ENCODE peak calls at places on chromosomes 7 and 10, in six cellular contexts. X, L, C, D, Q and N are unnamed samples. For H3K4me1, the result is how much of the 10 kb centered on the place peaks cover.

GRCh38 chr7:151310578-151310977 is 31.0 kb upstream of the NUB1 start:
- DNase-seq in X (peak), L (peak), C (no peak), D (no peak), Q (no peak), N (no peak)

GRCh38 chr10:55470840-55471239 is 669.8 kb upstream of the PCDH15 start:
- DNase-seq in X (no peak), L (no peak), C (no peak), D (no peak), Q (no peak), N (no peak)

GRCh38 chr10:35379226-35380137 is 43.2 kb downstream of the CCNY start:
- DNase-seq in X (peak), L (no peak), C (no peak), D (no peak), Q (no peak), N (no peak)

GRCh38 chr7:157831901-157832810 is 495.4 kb downstream of the DNAJB6 start:
- DNase-seq in X (no peak), L (no peak), C (no peak), D (no peak), Q (peak), N (peak)

GRCh38 chr10:56349611-56350010 is 11.4 kb downstream of the ZWINT start:
- DNase-seq in X (no peak), L (no peak), C (no peak), D (no peak), Q (no peak), N (no peak)

GRCh38 chr10:29392376-29393021 is 103.6 kb downstream of the LYZL1 start:
- DNase-seq in X (peak), L (peak), C (no peak), D (peak), Q (no peak), N (no peak)

GRCh38 chr7:68148440-68148839 is 1151.8 kb downstream of the TYW1 start:
- DNase-seq in X (no peak), L (peak), C (no peak), D (no peak), Q (no peak), N (no peak)

GRCh38 chr7:48035967-48036478 is 680 bp downstream of the C7orf57 start:
- DNase-seq in X (peak), L (peak), C (no peak), D (peak), Q (peak), N (no peak)

GRCh38 chr7:114083714-114084113 is 164.9 kb upstream of the PPP1R3A start:
- DNase-seq in X (no peak), L (peak), C (no peak), D (peak), Q (no peak), N (no peak)

GRCh38 chr10:79446451-79447020 is 1.1 kb upstream of the ZCCHC24 start:
- DNase-seq in X (no peak), L (peak), C (peak), D (peak), Q (peak), N (no peak)

GRCh38 chr7:97373743-97374142 is 256.2 kb downstream of the SDHAF3 start:
- DNase-seq in X (no peak), L (no peak), C (no peak), D (no peak), Q (no peak), N (no peak)

GRCh38 chr7:123557016-123557630 is 495 bp downstream of the NDUFA5 start:
- DNase-seq in X (peak), L (peak), C (no peak), D (no peak), Q (no peak), N (no peak)

GRCh38 chr10:132309466-132309865 is 1.7 kb upstream of the STK32C start:
- DNase-seq in X (no peak), L (no peak), C (no peak), D (no peak), Q (no peak), N (no peak)

GRCh38 chr7:43602271-43602670 is 19.4 kb downstream of the STK17A start:
- DNase-seq in X (no peak), L (no peak), C (no peak), D (no peak), Q (no peak), N (no peak)

GRCh38 chr7:22723642-22724041 is 3.4 kb upstream of the IL6 start:
- DNase-seq in X (no peak), L (no peak), C (no peak), D (no peak), Q (no peak), N (no peak)

GRCh38 chr10:78744521-78745090 is 324.2 kb upstream of the ZMIZ1 start:
- DNase-seq in X (no peak), L (no peak), C (no peak), D (no peak), Q (no peak), N (no peak)

GRCh38 chr7:17952387-17952786 is 12.1 kb upstream of the SNX13 start:
- DNase-seq in X (no peak), L (no peak), C (no peak), D (no peak), Q (no peak), N (no peak)

GRCh38 chr10:59126277-59126676 is 50.2 kb upstream of the PHYHIPL start:
- DNase-seq in X (no peak), L (peak), C (no peak), D (peak), Q (no peak), N (no peak)

DNA sequence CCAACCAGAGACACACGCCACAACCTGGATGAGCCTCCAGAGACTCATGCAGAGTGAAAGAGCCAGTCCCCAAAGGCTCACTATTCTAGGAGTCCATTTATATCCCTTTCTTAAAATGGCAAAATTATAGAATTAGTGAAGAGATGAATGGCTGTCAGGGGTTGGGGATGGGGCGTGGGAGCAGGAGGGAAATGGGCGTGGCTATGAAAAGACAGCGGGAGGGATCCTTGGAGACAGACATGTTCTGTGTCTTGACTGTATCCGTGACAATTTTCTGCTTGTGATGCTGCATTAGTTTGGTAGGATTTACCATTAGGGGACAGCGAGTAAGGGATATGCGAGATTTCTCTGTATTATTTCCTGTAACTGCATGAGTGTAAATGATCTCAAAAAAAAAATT is 33.0 kb downstream of the FAM53B start:
- DNase-seq in X (no peak), L (no peak), C (no peak), D (no peak), Q (no peak), N (no peak)
- H3K4me1 ChIP-seq in X (under half), L (under half), C (half or more), D (under half), Q (under half), N (under half)

DNA sequence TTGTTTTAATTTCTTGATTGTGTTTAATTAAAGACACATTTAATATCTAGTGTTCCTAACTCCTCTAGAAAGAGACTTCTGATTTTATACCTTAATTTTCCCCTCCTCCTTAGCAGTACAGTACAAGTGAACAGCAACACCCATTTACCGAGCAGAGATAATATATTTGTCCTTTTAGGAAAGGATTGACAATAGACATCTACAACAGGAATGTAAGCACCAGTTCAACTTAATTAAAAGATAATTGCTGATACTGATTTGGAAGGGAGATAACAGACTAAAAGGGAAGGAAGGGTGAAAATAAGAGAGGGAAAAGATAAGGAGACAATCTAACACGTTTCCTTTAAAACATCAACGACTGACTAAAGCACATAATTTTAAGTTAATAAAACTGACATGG is 119.3 kb downstream of the SRPK2 start:
- DNase-seq in X (no peak), L (no peak), C (no peak), D (no peak), Q (no peak), N (no peak)
- H3K4me3 ChIP-seq in X (peak), L (no peak), C (peak), D (peak), Q (peak), N (peak)

DNA sequence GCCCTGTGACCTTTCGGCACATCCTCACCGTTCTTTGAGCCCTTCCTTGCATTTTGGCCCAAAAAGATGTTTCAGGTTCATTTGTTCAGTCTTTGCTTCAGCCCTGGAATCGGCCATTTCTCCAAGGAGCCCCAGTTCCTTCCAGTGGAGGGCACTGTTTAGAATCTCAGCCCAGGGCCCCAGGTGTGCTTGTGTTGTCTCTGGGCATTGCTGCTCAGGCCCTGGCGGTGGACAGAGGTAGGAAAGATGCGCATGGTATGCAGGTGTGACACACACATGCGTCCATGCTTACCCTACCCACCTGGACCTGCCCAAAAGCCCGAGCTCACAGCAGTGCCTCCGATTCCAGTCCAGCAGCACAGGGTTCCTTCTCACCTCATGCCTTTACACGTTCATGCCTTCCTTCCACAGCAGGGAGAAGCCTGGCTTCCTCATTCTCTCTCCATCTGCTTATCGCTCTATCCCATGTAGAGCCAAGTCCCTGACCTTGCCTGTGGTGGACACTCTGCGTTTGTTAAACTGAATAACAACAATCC is 70.6 kb downstream of the LHPP start:
- DNase-seq in X (no peak), L (peak), C (no peak), D (no peak), Q (no peak), N (no peak)
- H3K4me1 ChIP-seq in X (under half), L (under half), C (under half), D (under half), Q (under half), N (under half)

DNA sequence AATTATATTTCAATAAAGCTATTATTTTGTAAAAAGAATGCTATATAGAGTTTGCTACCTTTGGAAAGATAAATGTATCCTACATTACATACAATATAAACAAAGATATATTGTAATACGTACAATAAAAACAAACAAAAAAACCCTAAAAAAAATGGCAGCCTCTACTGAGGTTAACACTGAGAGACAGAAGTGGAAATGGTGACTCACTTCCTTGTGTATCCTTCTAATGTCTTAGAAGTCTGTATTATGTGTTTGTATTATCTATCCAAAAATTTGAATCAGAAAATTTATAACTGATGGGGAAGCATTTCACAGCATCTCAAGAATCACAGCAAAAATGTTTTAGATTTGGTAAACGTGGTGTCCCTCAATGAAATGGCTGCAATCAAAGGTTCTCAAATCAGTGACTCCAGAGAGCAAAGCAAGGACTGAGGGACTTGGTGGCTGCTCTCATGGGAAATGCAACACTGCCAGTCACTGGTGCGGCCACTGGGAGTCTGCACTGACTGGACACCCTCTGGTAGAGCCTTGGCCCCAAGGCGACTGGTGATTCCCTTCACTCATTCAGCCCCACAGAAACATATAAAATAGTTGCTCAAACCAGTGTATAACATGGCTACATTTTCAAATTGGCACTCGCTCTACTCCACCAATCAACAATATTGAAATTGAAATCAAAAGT is 53.8 kb downstream of the PANK1 start:
- DNase-seq in X (peak), L (no peak), C (no peak), D (no peak), Q (no peak), N (no peak)
- H3K4me3 ChIP-seq in X (no peak), L (no peak), C (no peak), D (no peak), Q (no peak), N (no peak)

GRCh38 chr7:26201261-26202018 is at the start of gene CBX3:
- DNase-seq in X (peak), L (peak), C (peak), D (peak), Q (peak), N (peak)
- H3K4me1 ChIP-seq in X (under half), L (under half), C (under half), D (under half), Q (under half), N (under half)

GRCh38 chr10:74187237-74187636 is 36.2 kb downstream of the ADK start:
- DNase-seq in X (no peak), L (no peak), C (no peak), D (no peak), Q (no peak), N (no peak)

GRCh38 chr10:74186678-74187077 is 35.7 kb downstream of the ADK start:
- DNase-seq in X (peak), L (no peak), C (no peak), D (no peak), Q (no peak), N (no peak)

GRCh38 chr10:74189999-74190421 is 39.0 kb downstream of the ADK start:
- DNase-seq in X (peak), L (no peak), C (no peak), D (no peak), Q (no peak), N (no peak)

GRCh38 chr10:74194545-74194944 is 43.5 kb downstream of the ADK start:
- DNase-seq in X (peak), L (no peak), C (no peak), D (no peak), Q (no peak), N (no peak)

GRCh38 chr10:74190494-74190893 is 39.5 kb downstream of the ADK start:
- DNase-seq in X (peak), L (no peak), C (no peak), D (no peak), Q (no peak), N (no peak)
- H3K4me3 ChIP-seq in X (peak), L (no peak), C (no peak), D (no peak), Q (no peak), N (no peak)

GRCh38 chr10:13515467-13515866 is 13.3 kb downstream of the BEND7 start:
- DNase-seq in X (no peak), L (no peak), C (no peak), D (no peak), Q (no peak), N (no peak)
- H3K4me1 ChIP-seq in X (under half), L (under half), C (under half), D (under half), Q (under half), N (under half)

GRCh38 chr10:92413519-92413918 is 122.6 kb downstream of the MARCHF5 start:
- DNase-seq in X (no peak), L (no peak), C (no peak), D (no peak), Q (no peak), N (no peak)
- H3K4me3 ChIP-seq in X (no peak), L (no peak), C (no peak), D (no peak), Q (no peak), N (no peak)

GRCh38 chr10:4474829-4475228 is 351.2 kb upstream of the AKR1E2 start:
- DNase-seq in X (no peak), L (no peak), C (no peak), D (no peak), Q (no peak), N (no peak)
- H3K4me1 ChIP-seq in X (under half), L (under half), C (under half), D (under half), Q (under half), N (under half)